ENCODE peak calls at places on chromosomes 6 and 20, in nine cellular contexts. F is CD4-positive, alpha-beta memory T cell; D is activated CD4-positive, alpha-beta T cell treated with anti-CD3 and anti-CD28 coated beads, Interleukin-2, amount 50 U/mL, for 1 hour; X is AG04450; T is NCI-H524; Y is bronchial epithelial cell; O is A549; S is HEK293T; C is NCI-H1092 treated with DMSO at 0.1 percent for 48 hours. H is an unnamed sample.
A peak's percentile ranks its signal among the peaks of the same experiment; 100 is the strongest.

GRCh38 chr6:159127701-159128100 is 41.5 kb upstream of the FNDC1 start:
- DNase-seq in Y (no peak), S (no peak), D (no peak), F (no peak), O (no peak), X (no peak), T (no peak), C (no peak), H (no peak)

GRCh38 chr6:30136570-30137286 is 788 bp downstream of the TRIM40 start:
- DNase-seq in Y (no peak), D (no peak), S (no peak), F (no peak), C (no peak), O (no peak), X (no peak), T (no peak), H (no peak)

GRCh38 chr20:37406010-37406998 is 60.4 kb downstream of the SRC start:
- DNase-seq in T (no peak), O (peak; percentile 59), F (no peak), D (no peak), S (peak; percentile 86), C (peak; percentile 82), Y (peak; percentile 17), X (no peak), H (peak; percentile 66)

GRCh38 chr6:135257641-135258405 is 76.7 kb downstream of the MYB start:
- DNase-seq in T (no peak), D (no peak), O (no peak), C (no peak), Y (no peak), S (no peak), F (no peak), X (no peak), H (no peak)

GRCh38 chr20:57162253-57162652 is 104.2 kb downstream of the BMP7 start:
- DNase-seq in D (no peak), C (no peak), Y (no peak), X (no peak), O (no peak), F (no peak), T (no peak), S (no peak), H (peak; percentile 67)

GRCh38 chr6:127582777-127583462 is 5.9 kb downstream of the C6orf58 start:
- DNase-seq in D (no peak), O (peak; percentile 22), T (no peak), S (no peak), Y (peak; percentile 94), F (no peak), C (no peak), X (peak; percentile 26), H (no peak)

GRCh38 chr6:33633462-33634158 is 12.5 kb downstream of the ITPR3 start:
- DNase-seq in F (peak; percentile 55), O (peak; percentile 35), Y (peak; percentile 52), D (peak; percentile 41), C (peak; percentile 15), T (no peak), S (peak; percentile 77), X (no peak), H (peak; percentile 85)

GRCh38 chr20:50837532-50838321 is 42.9 kb downstream of the BCAS4 start:
- DNase-seq in S (no peak), F (no peak), T (no peak), D (no peak), X (peak; percentile 80), C (no peak), Y (peak; percentile 58), O (no peak), H (peak; percentile 59)

GRCh38 chr6:96015791-96016776 is at the start of gene FUT9:
- DNase-seq in T (peak; percentile 74), F (no peak), X (no peak), O (no peak), Y (no peak), S (peak; percentile 10), D (no peak), C (peak; percentile 85), H (no peak)